ENCODE peak calls at places on chromosomes 1 and 21, in eight cellular contexts. W is HCT116; O is thoracic aorta; C is heart right ventricle; L is CD8-positive, alpha-beta T cell; R is uterus; X is fibroblast of pulmonary artery; M is foreskin keratinocyte. F is an unnamed sample.

GRCh38 chr1:224047538-224047937 is 66.4 kb upstream of the FBXO28 start:
- DNase-seq in W (no peak), O (no peak), C (no peak), L (no peak), R (no peak), X (no peak), M (no peak), F (no peak)

GRCh38 chr1:25476186-25477097 is 45.7 kb downstream of the MACO1 start:
- DNase-seq in W (no peak), O (no peak), C (no peak), L (no peak), R (no peak), X (no peak), M (peak), F (no peak)

GRCh38 chr1:226714148-226714547 is 24.9 kb downstream of the ITPKB start:
- DNase-seq in W (no peak), O (no peak), C (no peak), L (no peak), R (no peak), X (no peak), M (peak), F (no peak)

GRCh38 chr21:46515109-46515508 is 56.4 kb downstream of the DIP2A start:
- DNase-seq in W (no peak), O (no peak), C (peak), L (no peak), R (no peak), X (peak), M (peak), F (peak)

GRCh38 chr1:21254335-21254951 is 35.8 kb downstream of the ECE1 start:
- DNase-seq in W (no peak), O (no peak), C (peak), L (no peak), R (no peak), X (peak), M (no peak), F (no peak)

GRCh38 chr21:27713159-27714109 is 746.5 kb upstream of the ADAMTS5 start:
- DNase-seq in W (no peak), O (no peak), C (no peak), L (no peak), R (no peak), X (no peak), M (no peak), F (peak)

GRCh38 chr1:2128189-2128901 is 66.2 kb downstream of the FAAP20 start:
- DNase-seq in W (no peak), O (no peak), C (no peak), L (no peak), R (no peak), X (no peak), M (no peak), F (no peak)

GRCh38 chr1:109610609-109611307 is 8.7 kb downstream of the GNAT2 start:
- DNase-seq in W (no peak), O (no peak), C (no peak), L (no peak), R (no peak), X (peak), M (no peak), F (no peak)

GRCh38 chr1:181479137-181479745 is 4.1 kb upstream of the CACNA1E start:
- DNase-seq in W (peak), O (no peak), C (peak), L (no peak), R (peak), X (peak), M (peak), F (no peak)

GRCh38 chr1:170145691-170146676 is at the start of gene NTMT2:
- DNase-seq in W (no peak), O (no peak), C (peak), L (no peak), R (no peak), X (peak), M (peak), F (no peak)

GRCh38 chr1:22453181-22453580 is 1.5 kb downstream of the ZBTB40 start:
- DNase-seq in W (no peak), O (no peak), C (no peak), L (no peak), R (no peak), X (no peak), M (no peak), F (no peak)
- TF ChIP-seq CTCF in W (no peak), O (no peak), C (no peak), L (no peak), R (no peak), X (no peak), M (no peak), F (no peak)

DNA sequence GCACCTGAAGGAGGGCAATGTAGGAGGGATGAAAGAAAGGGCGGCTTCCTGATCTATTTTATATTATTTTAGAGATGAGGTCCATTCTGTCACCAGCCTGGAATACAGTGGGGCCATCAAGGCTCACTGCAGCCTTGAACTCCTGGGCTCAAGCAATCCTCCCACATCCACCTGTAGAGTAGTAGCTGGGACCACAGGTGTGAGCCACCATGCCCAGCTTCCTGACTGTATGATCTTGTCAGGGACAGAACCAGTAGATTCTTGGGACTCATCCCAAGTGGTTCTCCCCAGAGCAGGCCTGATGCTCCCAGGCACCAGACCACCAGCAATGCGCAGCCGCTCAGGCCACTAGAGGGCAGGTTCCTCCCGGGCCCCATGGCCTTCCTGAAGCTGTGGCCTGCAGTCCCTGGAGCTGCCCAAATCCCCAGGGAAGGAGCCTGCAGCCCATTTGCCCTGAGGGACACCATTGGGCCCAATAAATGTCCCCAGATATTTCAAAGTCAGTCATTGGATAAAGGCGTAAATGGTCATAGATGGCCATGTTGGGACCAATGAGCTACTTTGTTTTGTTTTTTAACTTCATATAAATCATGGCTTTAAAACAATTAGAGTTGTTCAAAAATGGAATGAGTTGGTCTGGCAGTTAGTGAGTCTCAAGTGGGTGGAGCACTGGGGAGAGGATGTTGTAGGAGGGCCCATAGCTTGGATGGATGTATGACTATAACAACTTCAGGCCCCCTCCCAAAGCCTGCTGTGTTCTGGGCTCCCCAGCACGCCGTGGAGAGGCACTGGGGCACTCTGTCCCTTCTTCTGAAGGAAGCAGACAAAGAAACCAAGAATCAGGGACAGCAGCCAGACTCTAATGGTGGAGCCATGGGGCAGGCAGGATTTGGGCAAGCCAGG is 44.7 kb upstream of the GOLT1A start:
- DNase-seq in W (peak), O (no peak), C (peak), L (peak), R (peak), X (peak), M (peak), F (no peak)
- TF ChIP-seq CTCF in W (peak), O (peak), C (peak), L (peak), R (peak), X (peak), M (peak), F (no peak)

GRCh38 chr1:97050501-97050900 is 328.9 kb downstream of the PTBP2 start:
- DNase-seq in W (peak), O (no peak), C (no peak), L (no peak), R (no peak), X (peak), M (no peak), F (no peak)
- TF ChIP-seq CTCF in W (peak), O (no peak), C (no peak), L (no peak), R (no peak), X (peak), M (peak), F (no peak)

GRCh38 chr1:43936470-43937151 is 3.0 kb downstream of the ARTN start:
- DNase-seq in W (no peak), O (no peak), C (peak), L (no peak), R (no peak), X (peak), M (peak), F (no peak)
- TF ChIP-seq CTCF in W (no peak), O (no peak), C (no peak), L (no peak), R (no peak), X (no peak), M (peak), F (no peak)

F was measured in lower leg skin.